ENCODE peak calls at places on chromosomes 12 and 14, in eight cellular contexts. One of them, this sample, is unnamed.

GRCh38 chr14:73759183-73759713 is 45.1 kb upstream of the PNMA1 start:
- DNase-seq in omental fat pad: no peak
- DNase-seq in H9: no peak
- DNase-seq in stimulated activated CD4-positive, alpha-beta T cell treated with anti-CD3 and anti-CD28 coated beads, Interleukin-12 subunit alpha, Interleukin-12 subunit beta, amount 100 ng/mL, for 48 hours: no peak
- DNase-seq in fibroblast of mammary gland: peak
- DNase-seq in left cardiac atrium: peak
- DNase-seq in cardiac fibroblast: peak
- DNase-seq in NCI-H748 treated with DMSO at 0.1 percent for 48 hours: no peak
- DNase-seq in this sample: peak

GRCh38 chr12:47828967-47829482 is 9.3 kb upstream of the HDAC7 start:
- DNase-seq in left cardiac atrium: peak
- DNase-seq in cardiac fibroblast: peak
- DNase-seq in H9: peak
- DNase-seq in omental fat pad: no peak
- DNase-seq in fibroblast of mammary gland: peak
- DNase-seq in NCI-H748 treated with DMSO at 0.1 percent for 48 hours: no peak
- DNase-seq in stimulated activated CD4-positive, alpha-beta T cell treated with anti-CD3 and anti-CD28 coated beads, Interleukin-12 subunit alpha, Interleukin-12 subunit beta, amount 100 ng/mL, for 48 hours: no peak
- DNase-seq in this sample: peak

GRCh38 chr14:102655154-102655553 is 62.7 kb downstream of the RCOR1 start:
- DNase-seq in omental fat pad: no peak
- DNase-seq in stimulated activated CD4-positive, alpha-beta T cell treated with anti-CD3 and anti-CD28 coated beads, Interleukin-12 subunit alpha, Interleukin-12 subunit beta, amount 100 ng/mL, for 48 hours: no peak
- DNase-seq in cardiac fibroblast: peak
- DNase-seq in left cardiac atrium: no peak
- DNase-seq in NCI-H748 treated with DMSO at 0.1 percent for 48 hours: no peak
- DNase-seq in fibroblast of mammary gland: peak
- DNase-seq in H9: no peak
- DNase-seq in this sample: peak

GRCh38 chr12:60333461-60333860 is 737.6 kb downstream of the SLC16A7 start:
- DNase-seq in stimulated activated CD4-positive, alpha-beta T cell treated with anti-CD3 and anti-CD28 coated beads, Interleukin-12 subunit alpha, Interleukin-12 subunit beta, amount 100 ng/mL, for 48 hours: no peak
- DNase-seq in omental fat pad: no peak
- DNase-seq in NCI-H748 treated with DMSO at 0.1 percent for 48 hours: no peak
- DNase-seq in left cardiac atrium: no peak
- DNase-seq in cardiac fibroblast: peak
- DNase-seq in H9: no peak
- DNase-seq in fibroblast of mammary gland: no peak
- DNase-seq in this sample: no peak

GRCh38 chr12:81015510-81015909 is 62.4 kb upstream of the ACSS3 start:
- DNase-seq in fibroblast of mammary gland: no peak
- DNase-seq in NCI-H748 treated with DMSO at 0.1 percent for 48 hours: no peak
- DNase-seq in cardiac fibroblast: no peak
- DNase-seq in H9: no peak
- DNase-seq in stimulated activated CD4-positive, alpha-beta T cell treated with anti-CD3 and anti-CD28 coated beads, Interleukin-12 subunit alpha, Interleukin-12 subunit beta, amount 100 ng/mL, for 48 hours: no peak
- DNase-seq in left cardiac atrium: no peak
- DNase-seq in omental fat pad: no peak
- DNase-seq in this sample: no peak

GRCh38 chr14:92794547-92794941 is 439 bp downstream of the GOLGA5 start:
- DNase-seq in fibroblast of mammary gland: peak
- DNase-seq in omental fat pad: no peak
- DNase-seq in H9: no peak
- DNase-seq in cardiac fibroblast: peak
- DNase-seq in stimulated activated CD4-positive, alpha-beta T cell treated with anti-CD3 and anti-CD28 coated beads, Interleukin-12 subunit alpha, Interleukin-12 subunit beta, amount 100 ng/mL, for 48 hours: no peak
- DNase-seq in left cardiac atrium: peak
- DNase-seq in NCI-H748 treated with DMSO at 0.1 percent for 48 hours: no peak
- DNase-seq in this sample: peak

GRCh38 chr14:101252443-101253214 is 308.7 kb upstream of the DIO3 start:
- DNase-seq in cardiac fibroblast: no peak
- DNase-seq in fibroblast of mammary gland: no peak
- DNase-seq in NCI-H748 treated with DMSO at 0.1 percent for 48 hours: no peak
- DNase-seq in omental fat pad: no peak
- DNase-seq in left cardiac atrium: no peak
- DNase-seq in stimulated activated CD4-positive, alpha-beta T cell treated with anti-CD3 and anti-CD28 coated beads, Interleukin-12 subunit alpha, Interleukin-12 subunit beta, amount 100 ng/mL, for 48 hours: no peak
- DNase-seq in H9: no peak
- DNase-seq in this sample: no peak

GRCh38 chr12:128079-128478 is 61.5 kb downstream of the IQSEC3 start:
- DNase-seq in omental fat pad: no peak
- DNase-seq in H9: no peak
- DNase-seq in fibroblast of mammary gland: no peak
- DNase-seq in left cardiac atrium: no peak
- DNase-seq in stimulated activated CD4-positive, alpha-beta T cell treated with anti-CD3 and anti-CD28 coated beads, Interleukin-12 subunit alpha, Interleukin-12 subunit beta, amount 100 ng/mL, for 48 hours: no peak
- DNase-seq in cardiac fibroblast: no peak
- DNase-seq in NCI-H748 treated with DMSO at 0.1 percent for 48 hours: no peak
- DNase-seq in this sample: no peak

GRCh38 chr14:78143489-78144145 is 26.6 kb upstream of the NRXN3 start:
- DNase-seq in NCI-H748 treated with DMSO at 0.1 percent for 48 hours: no peak
- DNase-seq in stimulated activated CD4-positive, alpha-beta T cell treated with anti-CD3 and anti-CD28 coated beads, Interleukin-12 subunit alpha, Interleukin-12 subunit beta, amount 100 ng/mL, for 48 hours: no peak
- DNase-seq in H9: no peak
- DNase-seq in cardiac fibroblast: no peak
- DNase-seq in left cardiac atrium: no peak
- DNase-seq in omental fat pad: no peak
- DNase-seq in fibroblast of mammary gland: peak
- DNase-seq in this sample: peak

This sample was measured in GM23248.